ENCODE peak calls at places on chromosomes 7 and 10, in seven cellular contexts. G, K, P, O, B, W and N are unnamed samples.

GRCh38 chr10:129816702-129817101 is 147.4 kb downstream of the EBF3 start:
- DNase-seq in W (no peak), K (no peak), G (no peak), B (no peak), O (no peak), P (no peak), N (no peak)

GRCh38 chr10:3119796-3120459 is 52.6 kb downstream of the PFKP start:
- DNase-seq in P (no peak), O (peak; percentile 42), B (peak; percentile 63), W (no peak), G (peak; percentile 25), K (no peak), N (no peak)

GRCh38 chr10:99370993-99371392 is 41.8 kb downstream of the CNNM1 start:
- DNase-seq in P (no peak), B (peak; percentile 54), G (peak; percentile 86), K (no peak), O (peak; percentile 23), W (no peak), N (peak; percentile 7)

GRCh38 chr10:111766464-111766863 is 417.1 kb downstream of the GPAM start:
- DNase-seq in W (no peak), B (no peak), O (no peak), G (no peak), K (no peak), P (no peak), N (no peak)

GRCh38 chr10:103660364-103661197 is 167.1 kb downstream of the NEURL1 start:
- DNase-seq in G (peak; percentile 24), B (no peak), P (no peak), O (peak; percentile 66), K (no peak), W (no peak), N (no peak)

GRCh38 chr10:6030940-6031339 is 31.2 kb downstream of the IL2RA start:
- DNase-seq in B (no peak), G (no peak), P (no peak), O (no peak), K (no peak), W (no peak), N (no peak)

GRCh38 chr7:8260871-8261707 is 878 bp downstream of the ICA1 start:
- DNase-seq in B (peak; percentile 79), O (peak; percentile 3), K (no peak), W (no peak), P (no peak), G (peak; percentile 25), N (no peak)

GRCh38 chr7:90222811-90223725 is 11.5 kb downstream of the STEAP2 start:
- DNase-seq in W (no peak), O (no peak), B (no peak), P (no peak), K (no peak), G (no peak), N (peak; percentile 49)

GRCh38 chr10:23535381-23535780 is 96.5 kb downstream of the OTUD1 start:
- DNase-seq in K (no peak), W (no peak), B (no peak), P (no peak), G (peak; percentile 11), O (no peak), N (no peak)